ENCODE peak calls at places on chromosome 21, in six cellular contexts. Q, O, U, H, D and G are unnamed samples.

GRCh38 chr21:32494946-32495703 is 82.6 kb downstream of the EVA1C start:
- DNase-seq in H (no peak), Q (no peak), D (no peak), O (peak), U (no peak), G (no peak)

GRCh38 chr21:43300496-43301423 is 126.2 kb downstream of the SIK1 start:
- DNase-seq in D (no peak), O (no peak), U (no peak), Q (no peak), H (no peak), G (no peak)

GRCh38 chr21:45139473-45139872 is 65.1 kb downstream of the ADARB1 start:
- DNase-seq in O (no peak), D (no peak), Q (no peak), U (no peak), H (no peak), G (no peak)

GRCh38 chr21:25638634-25639166 is 358 bp upstream of the JAM2 start:
- DNase-seq in D (no peak), O (peak), H (no peak), Q (no peak), U (no peak), G (peak)

GRCh38 chr21:28224191-28224755 is 768.4 kb downstream of the LTN1 start:
- DNase-seq in U (no peak), Q (no peak), D (no peak), H (no peak), O (no peak), G (no peak)

GRCh38 chr21:45538381-45539045 is 3.7 kb downstream of the SLC19A1 start:
- DNase-seq in H (no peak), O (no peak), U (peak), Q (peak), D (no peak), G (no peak)

GRCh38 chr21:42663860-42664535 is 10.6 kb downstream of the PDE9A start:
- DNase-seq in U (no peak), Q (no peak), H (no peak), D (no peak), O (no peak), G (no peak)

GRCh38 chr21:33640697-33641338 is 723 bp downstream of the CRYZL1 start:
- DNase-seq in D (no peak), O (peak), U (peak), H (no peak), Q (no peak), G (peak)

GRCh38 chr21:31974454-31974985 is 101.7 kb downstream of the HUNK start:
- DNase-seq in Q (peak), D (no peak), U (no peak), O (no peak), H (no peak), G (no peak)

GRCh38 chr21:41766883-41767605 is at the start of gene RIPK4:
- DNase-seq in O (peak), D (no peak), H (no peak), U (peak), Q (peak), G (peak)

GRCh38 chr21:35637431-35637830 is 422.9 kb downstream of the SETD4 start:
- DNase-seq in O (peak), Q (no peak), U (no peak), D (no peak), H (no peak), G (no peak)

GRCh38 chr21:20946701-20947100 is 51.5 kb upstream of the NCAM2 start:
- DNase-seq in Q (no peak), D (no peak), U (no peak), O (no peak), H (no peak), G (no peak)

GRCh38 chr21:39502631-39503030 is 50.9 kb downstream of the SH3BGR start:
- DNase-seq in H (peak), D (no peak), Q (no peak), O (no peak), U (peak), G (no peak)

GRCh38 chr21:29340228-29340627 is 41.5 kb downstream of the BACH1 start:
- DNase-seq in O (no peak), U (no peak), H (no peak), D (no peak), Q (no peak), G (no peak)

GRCh38 chr21:46393941-46394818 is 64.5 kb upstream of the DIP2A start:
- DNase-seq in H (no peak), U (peak), Q (no peak), D (no peak), O (no peak), G (no peak)

GRCh38 chr21:30268608-30269197 is 14.0 kb downstream of the KRTAP24-1 start:
- DNase-seq in H (no peak), U (no peak), D (no peak), Q (no peak), O (no peak), G (no peak)

GRCh38 chr21:25371831-25372434 is 235.3 kb downstream of the MRPL39 start:
- DNase-seq in Q (no peak), H (no peak), O (peak), U (no peak), D (no peak), G (no peak)